ENCODE peak calls at places on chromosomes 11 and 22, in ten cellular contexts. M is cardiac muscle cell; P is psoas muscle; H is Karpas-422; S is CD4-positive, CD25-positive, alpha-beta regulatory T cell; G is AG04450; V is CD4-positive, alpha-beta T cell; Q is caudate nucleus; C is breast epithelium; Y is OCI-LY7. E is an unnamed sample.

GRCh38 chr11:1305063-1305495 is 4.4 kb downstream of the TOLLIP start:
- DNase-seq in Q (no peak), P (no peak), H (no peak), G (no peak), C (no peak), Y (no peak), M (no peak), V (no peak), S (no peak), E (no peak)

GRCh38 chr11:125167292-125167953 is 2.9 kb downstream of the PKNOX2 start:
- DNase-seq in M (peak), G (no peak), Y (no peak), V (no peak), Q (no peak), C (no peak), P (peak), H (no peak), S (no peak), E (no peak)

GRCh38 chr11:118530683-118531596 is at the start of gene TMEM25:
- DNase-seq in M (peak), P (peak), V (peak), Y (peak), G (no peak), Q (peak), H (peak), S (peak), C (peak), E (peak)

GRCh38 chr11:11635456-11635855 is 13.7 kb upstream of the GALNT18 start:
- DNase-seq in S (no peak), C (no peak), Y (no peak), V (no peak), P (no peak), G (no peak), M (no peak), H (no peak), Q (no peak), E (peak)

GRCh38 chr22:46774456-46775363 is 12.3 kb downstream of the TBC1D22A start:
- DNase-seq in M (no peak), Q (no peak), V (no peak), C (no peak), S (peak), H (peak), Y (peak), G (no peak), P (no peak), E (no peak)

GRCh38 chr22:21643533-21644357 is 1.6 kb downstream of the SDF2L1 start:
- DNase-seq in C (no peak), M (no peak), Y (peak), V (no peak), G (no peak), P (no peak), H (no peak), Q (no peak), S (no peak), E (no peak)

GRCh38 chr11:125925247-125925740 is 20.6 kb upstream of the VSIG10L2 start:
- DNase-seq in S (no peak), Y (no peak), H (no peak), P (no peak), M (no peak), G (no peak), Q (no peak), C (no peak), V (no peak), E (no peak)

GRCh38 chr11:35853871-35854270 is 90.0 kb upstream of the LDLRAD3 start:
- DNase-seq in V (no peak), H (no peak), M (no peak), P (no peak), S (no peak), G (no peak), Q (no peak), C (no peak), Y (no peak), E (no peak)

GRCh38 chr11:3644817-3645235 is at the start of gene ART1:
- DNase-seq in S (no peak), Q (no peak), M (no peak), H (peak), Y (no peak), V (no peak), P (peak), C (no peak), G (no peak), E (no peak)
- H3K27ac ChIP-seq in S (no peak), Q (no peak), M (no peak), H (no peak), Y (no peak), V (no peak), P (peak), C (no peak), G (no peak), E (no peak)

DNA sequence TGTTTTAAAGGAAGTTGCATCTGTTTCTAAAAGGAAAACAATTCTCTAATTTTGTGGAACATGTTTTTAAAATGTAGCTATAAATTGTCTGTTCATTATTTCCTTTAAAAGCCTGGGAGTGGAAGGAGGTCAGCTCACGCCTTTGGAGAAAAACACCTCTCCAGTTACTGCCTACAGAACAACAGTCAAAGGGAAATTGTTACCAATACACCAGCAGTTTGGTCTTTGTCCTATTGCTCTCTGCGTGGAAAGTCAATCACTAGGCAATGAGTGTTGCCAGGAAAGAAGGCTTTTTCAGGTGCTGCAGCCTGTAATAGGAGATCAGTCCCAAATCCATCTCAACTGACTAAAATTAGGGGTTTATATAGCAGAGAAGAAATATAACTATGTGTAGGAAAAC is 22.2 kb downstream of the SVIP start:
- DNase-seq in Y (no peak), M (no peak), P (no peak), V (no peak), C (no peak), H (no peak), Q (no peak), G (no peak), S (no peak), E (no peak)
- H3K27ac ChIP-seq in Y (no peak), M (no peak), P (no peak), V (no peak), C (no peak), H (no peak), Q (no peak), G (no peak), S (no peak), E (no peak)

GRCh38 chr11:13434247-13435205 is 28.5 kb downstream of the BTBD10 start:
- DNase-seq in V (no peak), G (no peak), Q (no peak), M (no peak), H (no peak), S (no peak), Y (no peak), P (no peak), C (no peak), E (no peak)
- H3K27ac ChIP-seq in V (no peak), G (no peak), Q (peak), M (no peak), H (no peak), S (no peak), Y (no peak), P (no peak), C (no peak), E (no peak)

GRCh38 chr11:128054323-128054910 is 532.9 kb downstream of the ETS1 start:
- DNase-seq in C (no peak), M (no peak), S (peak), G (no peak), V (no peak), P (no peak), Y (no peak), H (no peak), Q (no peak), E (no peak)

GRCh38 chr11:128058580-128059208 is 528.7 kb downstream of the ETS1 start:
- DNase-seq in S (peak), M (no peak), V (no peak), H (no peak), C (no peak), Y (no peak), Q (no peak), P (no peak), G (no peak), E (no peak)

GRCh38 chr11:128057786-128058395 is 529.5 kb downstream of the ETS1 start:
- DNase-seq in M (no peak), G (no peak), Y (no peak), C (no peak), P (no peak), S (no peak), Q (no peak), V (no peak), H (no peak), E (no peak)

GRCh38 chr11:128052912-128053641 is 534.3 kb downstream of the ETS1 start:
- DNase-seq in Q (no peak), S (peak), H (no peak), P (no peak), Y (no peak), C (no peak), M (no peak), V (no peak), G (no peak), E (no peak)

DNA sequence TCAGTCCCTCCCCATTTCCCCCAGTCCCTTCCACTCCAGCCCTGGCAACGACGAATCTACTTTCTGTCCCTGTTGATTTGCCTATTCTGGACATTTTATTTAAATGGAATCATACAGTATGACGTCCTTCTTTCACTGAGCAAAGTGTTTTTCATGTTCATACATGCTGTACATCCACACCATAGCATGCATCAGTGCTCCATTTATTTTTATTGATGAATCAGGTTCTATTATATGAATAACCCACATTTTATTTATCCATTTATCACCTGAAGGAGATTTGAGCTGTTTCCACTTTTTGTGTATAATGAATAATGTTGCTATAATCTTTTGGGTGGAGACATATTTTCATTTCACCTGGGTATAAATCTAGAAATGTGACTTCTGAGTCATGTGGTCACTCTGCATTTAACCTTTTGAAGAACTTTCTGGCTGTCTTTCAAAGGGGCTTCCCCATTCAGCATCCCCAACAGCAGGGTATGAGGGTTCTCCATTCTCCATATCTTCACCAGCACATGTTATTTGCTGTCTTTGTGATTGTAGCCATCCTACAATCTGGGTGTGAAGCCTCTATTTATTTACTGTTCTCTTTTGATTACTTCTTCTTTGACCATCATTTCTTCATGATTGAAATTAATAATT is 531.7 kb downstream of the ETS1 start:
- DNase-seq in H (no peak), G (no peak), C (no peak), V (no peak), S (no peak), M (no peak), Q (no peak), P (no peak), Y (no peak), E (no peak)
- H3K27ac ChIP-seq in H (no peak), G (no peak), C (no peak), V (no peak), S (no peak), M (no peak), Q (no peak), P (no peak), Y (no peak), E (no peak)

DNA sequence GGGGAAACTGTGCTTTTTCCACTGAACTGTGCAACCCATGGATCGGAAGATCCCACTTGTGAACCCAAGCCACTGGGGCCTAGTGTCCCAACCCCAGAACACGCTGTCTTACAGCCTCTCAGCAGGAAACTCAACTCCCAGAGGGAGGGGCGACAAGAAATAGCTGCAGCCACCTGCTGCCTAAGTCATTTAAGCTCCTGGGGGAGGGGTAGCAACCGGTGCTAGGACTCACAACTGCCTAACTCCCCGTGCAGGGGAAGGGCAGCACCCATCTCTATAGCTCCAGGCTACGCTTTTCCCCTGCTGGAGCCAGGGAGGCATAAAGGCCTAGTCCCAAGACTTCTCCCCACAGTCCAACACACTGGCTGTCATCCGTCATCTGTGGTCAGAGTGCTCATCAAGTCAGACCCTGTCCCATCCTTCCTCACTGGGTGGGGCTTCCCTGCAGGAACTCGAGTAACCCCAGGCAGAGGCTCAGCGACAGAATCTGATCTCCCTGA is 363.0 kb downstream of the LUZP2 start:
- DNase-seq in P (no peak), V (no peak), C (no peak), Q (no peak), G (no peak), M (no peak), Y (peak), S (no peak), H (no peak), E (no peak)
- H3K27ac ChIP-seq in P (no peak), V (no peak), C (no peak), Q (no peak), G (no peak), M (no peak), Y (no peak), S (no peak), H (no peak), E (no peak)

GRCh38 chr11:123316003-123316402 is 114.1 kb upstream of the GRAMD1B start:
- DNase-seq in M (no peak), H (no peak), Y (no peak), P (no peak), S (no peak), Q (no peak), G (no peak), C (no peak), V (no peak), E (no peak)

GRCh38 chr11:123318623-123319022 is 111.4 kb upstream of the GRAMD1B start:
- DNase-seq in Y (no peak), V (no peak), H (no peak), M (no peak), Q (no peak), S (no peak), P (no peak), G (no peak), C (no peak), E (no peak)

GRCh38 chr11:123313261-123313660 is 116.8 kb upstream of the GRAMD1B start:
- DNase-seq in V (no peak), Y (no peak), P (no peak), Q (no peak), H (no peak), C (no peak), S (no peak), G (no peak), M (no peak), E (no peak)

DNA sequence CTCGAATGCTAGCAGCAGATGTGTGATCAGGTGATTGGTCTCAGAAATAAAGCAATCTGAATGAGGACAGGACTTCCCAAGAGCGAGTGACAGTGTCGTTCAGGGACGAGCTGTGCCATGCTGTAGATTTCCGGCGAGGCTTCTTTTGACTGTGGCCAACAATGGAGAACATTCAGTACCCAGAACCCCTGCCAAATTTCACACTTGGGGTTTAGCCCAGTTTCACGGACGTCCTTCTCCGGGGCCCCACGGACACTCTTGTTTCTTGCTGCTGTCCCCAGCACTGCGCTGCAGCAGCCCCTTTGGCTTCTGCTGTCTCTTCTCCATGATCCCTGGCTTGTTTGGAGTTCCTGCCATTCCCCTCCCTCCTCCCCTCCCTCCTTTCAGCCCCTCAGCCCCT is 115.1 kb upstream of the GRAMD1B start:
- DNase-seq in Y (no peak), C (no peak), M (no peak), P (peak), G (no peak), H (no peak), Q (no peak), S (no peak), V (no peak), E (no peak)
- H3K27ac ChIP-seq in Y (no peak), C (no peak), M (no peak), P (no peak), G (no peak), H (no peak), Q (no peak), S (no peak), V (no peak), E (no peak)

GRCh38 chr11:114216804-114217195 is 79.4 kb upstream of the NNMT start:
- DNase-seq in G (no peak), V (no peak), S (peak), Y (no peak), H (no peak), M (no peak), P (no peak), Q (no peak), C (no peak), E (no peak)
- H3K27ac ChIP-seq in G (no peak), V (no peak), S (peak), Y (no peak), H (no peak), M (peak), P (peak), Q (no peak), C (no peak), E (no peak)

DNA sequence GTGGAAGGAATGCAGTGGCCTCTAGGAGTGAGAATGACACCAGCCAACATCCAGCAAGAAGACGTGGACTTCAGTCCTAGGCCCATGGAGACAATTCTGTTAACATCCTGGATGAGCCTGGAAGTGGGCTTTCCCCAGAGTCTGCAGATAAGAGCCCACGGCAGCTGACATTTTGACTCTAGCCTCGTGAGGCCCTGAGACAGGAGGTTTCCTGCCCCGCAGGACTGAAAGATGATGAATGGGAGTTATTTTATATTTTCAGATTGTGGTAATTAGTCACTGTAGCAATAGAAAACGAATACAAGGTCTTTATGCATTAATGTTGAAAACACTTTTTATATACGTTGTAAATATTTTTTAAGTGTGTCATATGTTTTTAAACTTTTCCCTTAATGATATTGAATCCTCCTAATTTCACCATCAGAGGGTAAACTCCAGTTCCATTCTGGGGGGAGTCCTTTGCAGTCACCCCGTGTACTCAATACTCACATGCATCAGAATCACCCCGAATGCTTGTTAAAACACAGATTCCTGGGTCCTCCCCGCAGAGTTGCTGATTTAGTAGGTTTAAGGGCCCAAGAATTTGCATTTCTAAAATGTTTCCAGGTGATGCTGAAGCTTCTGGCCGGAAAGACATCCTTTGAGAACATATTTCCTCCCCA is 545 bp upstream of the TPCN2 start:
- DNase-seq in G (no peak), H (no peak), Y (no peak), V (no peak), Q (no peak), P (no peak), S (no peak), M (no peak), C (no peak), E (no peak)
- H3K27ac ChIP-seq in G (no peak), H (peak), Y (peak), V (peak), Q (peak), P (peak), S (peak), M (peak), C (peak), E (no peak)

GRCh38 chr22:29300467-29300806 is 6.0 kb upstream of the GAS2L1 start:
- DNase-seq in V (no peak), M (no peak), P (no peak), C (no peak), G (no peak), H (no peak), Y (no peak), Q (no peak), S (no peak), E (no peak)

GRCh38 chr22:29300807-29301601 is 5.4 kb upstream of the GAS2L1 start:
- DNase-seq in S (no peak), G (no peak), P (no peak), Y (no peak), H (peak), C (no peak), M (no peak), Q (no peak), V (no peak), E (no peak)

GRCh38 chr22:29299136-29299900 is 7.1 kb upstream of the GAS2L1 start:
- DNase-seq in H (no peak), Y (no peak), M (no peak), V (no peak), P (no peak), G (no peak), C (no peak), S (no peak), Q (no peak), E (no peak)

GRCh38 chr22:29301716-29302401 is 4.6 kb upstream of the GAS2L1 start:
- DNase-seq in P (no peak), C (no peak), M (no peak), G (no peak), Q (no peak), S (no peak), Y (no peak), V (no peak), H (peak), E (no peak)

DNA sequence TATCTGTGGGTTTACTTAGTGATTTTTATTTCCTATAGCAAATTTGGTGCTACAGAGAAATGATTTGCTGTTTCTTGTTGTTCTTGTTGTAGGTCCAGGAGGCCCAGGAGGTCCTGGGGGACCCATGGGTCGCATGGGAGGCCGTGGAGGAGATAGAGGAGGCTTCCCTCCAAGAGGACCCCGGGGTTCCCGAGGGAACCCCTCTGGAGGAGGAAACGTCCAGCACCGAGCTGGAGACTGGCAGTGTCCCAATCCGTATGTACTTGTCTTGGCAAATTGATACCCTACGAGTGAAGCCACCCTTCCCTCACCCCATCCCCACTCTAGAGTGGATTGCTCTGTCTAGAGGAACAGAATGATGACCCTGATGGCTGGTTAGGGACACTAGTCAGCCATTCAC is 7.8 kb upstream of the GAS2L1 start:
- DNase-seq in C (no peak), V (no peak), P (no peak), Q (no peak), M (no peak), S (no peak), Y (no peak), G (no peak), H (no peak), E (no peak)
- H3K27ac ChIP-seq in C (no peak), V (no peak), P (no peak), Q (no peak), M (peak), S (no peak), Y (no peak), G (no peak), H (no peak), E (no peak)